ENCODE peak calls at places on chromosome 5, in four cellular contexts. S is NCI-H2081; W is mesendoderm; N is stimulated activated CD4-positive, alpha-beta T cell treated with anti-CD3 and anti-CD28 coated beads, Interleukin-4, amount 100 ng/mL, for 4 hours. I is an unnamed sample.

GRCh38 chr5:35924950-35925722 is 13.3 kb downstream of the CAPSL start:
- DNase-seq in N (peak; percentile 80), W (peak; percentile 78), S (peak; percentile 85), I (peak; percentile 61)

GRCh38 chr5:173327948-173328895 is at the start of gene STC2:
- DNase-seq in N (peak; percentile 46), W (peak; percentile 99), S (peak; percentile 22), I (peak; percentile 98)

GRCh38 chr5:140345919-140346347 is 470 bp downstream of the HBEGF start:
- DNase-seq in S (no peak), N (peak; percentile 11), W (peak; percentile 75), I (peak; percentile 92)

GRCh38 chr5:73232266-73233041 is 59.5 kb downstream of the TMEM174 start:
- DNase-seq in N (no peak), S (no peak), W (peak; percentile 43), I (peak; percentile 69)

GRCh38 chr5:155082401-155082800 is 68.8 kb downstream of the KIF4B start:
- DNase-seq in W (peak; percentile 82), S (no peak), N (no peak), I (no peak)

GRCh38 chr5:108797396-108797795 is 49.7 kb downstream of the FER start:
- DNase-seq in W (peak; percentile 21), S (no peak), N (no peak), I (no peak)

GRCh38 chr5:16025681-16026080 is 153.9 kb downstream of the MARCHF11 start:
- DNase-seq in S (no peak), W (peak; percentile 66), N (no peak), I (no peak)

GRCh38 chr5:58450811-58451629 is 8.9 kb downstream of the PLK2 start:
- DNase-seq in W (no peak), N (no peak), S (no peak), I (no peak)

GRCh38 chr5:18772475-18772874 is 1138.2 kb downstream of the TAF11L14 start:
- DNase-seq in W (peak; percentile 69), S (peak; percentile 6), N (no peak), I (no peak)

GRCh38 chr5:80149161-80149609 is 106.7 kb downstream of the SERINC5 start:
- DNase-seq in W (no peak), N (no peak), S (peak; percentile 75), I (no peak)